ENCODE peak calls at places on chromosomes 6 and 20, in four cellular contexts. Y is naive B cell, Q is ascending aorta, K is T-helper 9 cell. N is an unnamed sample.

GRCh38 chr20:16472045-16472872 is 101.0 kb downstream of the KIF16B start:
- DNase-seq in Q (no peak), K (no peak), Y (no peak), N (no peak)

GRCh38 chr6:131651782-131652181 is 14.7 kb downstream of the ENPP3 start:
- DNase-seq in K (no peak), Y (no peak), Q (no peak), N (no peak)

GRCh38 chr6:139839506-139840156 is 465.2 kb upstream of the CITED2 start:
- DNase-seq in K (no peak), Q (peak; percentile 76), Y (no peak), N (no peak)

GRCh38 chr6:53464942-53465460 is 79.9 kb downstream of the GCLC start:
- DNase-seq in Y (no peak), K (no peak), Q (peak; percentile 72), N (no peak)

GRCh38 chr6:30618270-30618787 is 689 bp downstream of the MRPS18B start:
- DNase-seq in Q (no peak), K (no peak), Y (no peak), N (no peak)

GRCh38 chr20:49862607-49863200 is 50.1 kb downstream of the SLC9A8 start:
- DNase-seq in K (no peak), Y (no peak), Q (peak; percentile 44), N (no peak)

GRCh38 chr6:40509716-40510260 is 77.4 kb downstream of the LRFN2 start:
- DNase-seq in Y (no peak), K (no peak), Q (no peak), N (no peak)

GRCh38 chr20:43389839-43390626 is 67.7 kb upstream of the SRSF6 start:
- DNase-seq in K (no peak), Q (no peak), Y (no peak), N (no peak)

GRCh38 chr6:134814076-134814709 is 135.7 kb downstream of the ALDH8A1 start:
- DNase-seq in K (no peak), Q (no peak), Y (no peak), N (no peak)

GRCh38 chr20:38150595-38151170 is 14.4 kb downstream of the TGM2 start:
- DNase-seq in Q (no peak), K (no peak), Y (no peak), N (no peak)

GRCh38 chr6:2363211-2363610 is 117.8 kb upstream of the GMDS start:
- DNase-seq in K (no peak), Y (no peak), Q (no peak), N (no peak)

GRCh38 chr6:14441371-14441781 is 323.8 kb downstream of the CD83 start:
- DNase-seq in Q (no peak), Y (no peak), K (no peak), N (no peak)

GRCh38 chr20:4087923-4088322 is 72.6 kb upstream of the RNF24 start:
- DNase-seq in Q (peak; percentile 34), K (no peak), Y (no peak), N (no peak)

GRCh38 chr20:30286157-30286556 is 971.3 kb upstream of the DEFB115 start:
- DNase-seq in Q (no peak), K (no peak), Y (no peak), N (no peak)

GRCh38 chr6:22568854-22569253 is 512 bp upstream of the HDGFL1 start:
- DNase-seq in Y (no peak), K (no peak), Q (no peak), N (no peak)

GRCh38 chr20:50331469-50332251 is 141.0 kb downstream of the CEBPB start:
- DNase-seq in Q (no peak), K (no peak), Y (no peak), N (no peak)

GRCh38 chr20:47354710-47355488 is 1.6 kb downstream of the ZMYND8 start:
- DNase-seq in K (no peak), Q (no peak), Y (no peak), N (no peak)

GRCh38 chr6:4774715-4775590 is 1.3 kb upstream of the CDYL start:
- DNase-seq in Y (no peak), K (peak; percentile 16), Q (peak; percentile 74), N (peak; percentile 22)

GRCh38 chr6:165735065-165735464 is 72.0 kb upstream of the PDE10A start:
- DNase-seq in K (no peak), Y (no peak), Q (no peak), N (no peak)

GRCh38 chr6:10395171-10395945 is 19.5 kb downstream of the TFAP2A start:
- DNase-seq in Y (no peak), K (no peak), Q (no peak), N (no peak)

GRCh38 chr6:13256614-13257013 is 71.7 kb downstream of the TBC1D7 start:
- DNase-seq in K (no peak), Y (no peak), Q (peak; percentile 39), N (no peak)

GRCh38 chr20:34045930-34046329 is 52.2 kb downstream of the RALY start:
- DNase-seq in Q (no peak), K (no peak), Y (no peak), N (no peak)

GRCh38 chr20:59829415-59830106 is 103.9 kb downstream of the SYCP2 start:
- DNase-seq in K (no peak), Y (no peak), Q (peak; percentile 53), N (no peak)

GRCh38 chr6:128885381-128885780 is 2.4 kb downstream of the LAMA2 start:
- DNase-seq in K (no peak), Y (no peak), Q (no peak), N (no peak)

GRCh38 chr6:7697820-7698623 is 27.9 kb upstream of the BMP6 start:
- DNase-seq in K (no peak), Y (peak; percentile 45), Q (peak; percentile 79), N (no peak)

GRCh38 chr6:21511891-21512550 is 81.5 kb upstream of the SOX4 start:
- DNase-seq in Q (no peak), K (no peak), Y (no peak), N (no peak)

GRCh38 chr20:13430346-13431002 is 208.3 kb downstream of the TASP1 start:
- DNase-seq in K (no peak), Y (no peak), Q (no peak), N (no peak)

GRCh38 chr6:36997811-36998722 is 7.4 kb upstream of the FGD2 start:
- DNase-seq in Y (no peak), K (no peak), Q (no peak), N (no peak)

GRCh38 chr6:151257984-151258445 is 18.2 kb downstream of the AKAP12 start:
- DNase-seq in Y (no peak), K (no peak), Q (no peak), N (no peak)

GRCh38 chr6:44226368-44227137 is 3.2 kb downstream of the SLC29A1 start:
- DNase-seq in Q (no peak), Y (no peak), K (no peak), N (no peak)

GRCh38 chr6:106908386-106908840 is 66.1 kb downstream of the CD24 start:
- DNase-seq in K (no peak), Q (no peak), Y (no peak), N (no peak)

GRCh38 chr6:97469451-97469850 is 186.4 kb upstream of the MMS22L start:
- DNase-seq in Y (no peak), K (no peak), Q (no peak), N (no peak)

GRCh38 chr6:160750276-160750689 is 48.2 kb downstream of the PLG start:
- DNase-seq in Y (no peak), Q (no peak), K (no peak), N (no peak)

GRCh38 chr6:6469074-6469473 is 119.4 kb upstream of the LY86 start:
- DNase-seq in Q (no peak), Y (no peak), K (no peak), N (no peak)

GRCh38 chr6:44152109-44152461 is 6.5 kb upstream of the CAPN11 start:
- DNase-seq in K (no peak), Q (no peak), Y (no peak), N (no peak)

GRCh38 chr6:38058022-38058421 is 238.5 kb downstream of the ZFAND3 start:
- DNase-seq in K (no peak), Y (no peak), Q (no peak), N (peak; percentile 18)

GRCh38 chr6:151322570-151322969 is 68.8 kb downstream of the ZBTB2 start:
- DNase-seq in Q (no peak), Y (no peak), K (no peak), N (no peak)

GRCh38 chr6:166650824-166651223 is 23.8 kb upstream of the RPS6KA2 start:
- DNase-seq in Y (no peak), K (no peak), Q (no peak), N (no peak)

GRCh38 chr6:107956586-107957164 is 1.3 kb downstream of the SEC63 start:
- DNase-seq in K (no peak), Y (no peak), Q (no peak), N (no peak)